ENCODE peak calls at places on chromosomes 6 and 20, in four cellular contexts. L is AML-193, G is ELR, W is lung. H is an unnamed sample.

GRCh38 chr6:75691012-75691411 is 58.0 kb upstream of the MYO6 start:
- DNase-seq in G (peak), L (no peak), W (no peak), H (peak)

GRCh38 chr6:170292778-170293164 is 1.9 kb upstream of the DLL1 start:
- DNase-seq in L (no peak), W (no peak), G (peak), H (no peak)

GRCh38 chr6:151141685-151142084 is 98.1 kb upstream of the AKAP12 start:
- DNase-seq in W (no peak), G (peak), L (no peak), H (no peak)

GRCh38 chr20:17794400-17794799 is 94.6 kb downstream of the BANF2 start:
- DNase-seq in G (no peak), L (no peak), W (no peak), H (no peak)

GRCh38 chr6:137846772-137847313 is 20.2 kb upstream of the TNFAIP3 start:
- DNase-seq in L (peak), W (peak), G (no peak), H (no peak)

GRCh38 chr20:45985573-45985972 is 13.6 kb upstream of the ZNF335 start:
- DNase-seq in W (no peak), L (no peak), G (peak), H (no peak)

GRCh38 chr6:137518584-137518983 is 24.4 kb upstream of the OLIG3 start:
- DNase-seq in W (no peak), L (no peak), G (no peak), H (no peak)

GRCh38 chr20:61749406-61750075 is 316.1 kb downstream of the TAF4 start:
- DNase-seq in G (no peak), W (no peak), L (no peak), H (no peak)

GRCh38 chr6:135667694-135668455 is 170.3 kb upstream of the AHI1 start:
- DNase-seq in L (no peak), W (no peak), G (peak), H (peak)

GRCh38 chr20:52244702-52245101 is 53.1 kb upstream of the ZFP64 start:
- DNase-seq in W (no peak), L (no peak), G (no peak), H (no peak)

GRCh38 chr6:34055223-34055933 is 90.5 kb downstream of the GRM4 start:
- DNase-seq in W (peak), G (peak), L (peak), H (peak)

GRCh38 chr20:50865591-50865990 is 65.6 kb downstream of the ADNP start:
- DNase-seq in L (no peak), G (no peak), W (no peak), H (no peak)

GRCh38 chr20:18688676-18689075 is 100.8 kb downstream of the DTD1 start:
- DNase-seq in G (no peak), W (peak), L (no peak), H (no peak)

GRCh38 chr20:58997141-58997770 is 9.8 kb downstream of the CTSZ start:
- DNase-seq in W (no peak), L (no peak), G (no peak), H (no peak)

GRCh38 chr20:64264091-64264490 is 8.5 kb downstream of the PCMTD2 start:
- DNase-seq in G (no peak), L (no peak), W (no peak), H (no peak)

GRCh38 chr6:40286027-40286426 is 301.1 kb downstream of the LRFN2 start:
- DNase-seq in G (no peak), L (no peak), W (no peak), H (no peak)

GRCh38 chr6:36851149-36851614 is 11.9 kb upstream of the CPNE5 start:
- DNase-seq in G (peak), L (peak), W (peak), H (peak)

GRCh38 chr6:7615611-7616383 is 25.8 kb downstream of the SNRNP48 start:
- DNase-seq in W (no peak), L (peak), G (peak), H (no peak)

H was measured in foreskin fibroblast.